ENCODE peak calls at places on chromosomes 13 and 19, in nine cellular contexts. H is prostate gland, F is AG09319, C is fibroblast of villous mesenchyme, T is A549, E is dorsolateral prefrontal cortex, R is fibroblast of mammary gland, W is WTC11, Y is lower lobe of right lung. X is an unnamed sample.

GRCh38 chr19:30693179-30693578 is 321.0 kb downstream of the ZNF536 start:
- DNase-seq in H (no peak), F (no peak), C (no peak), T (no peak), E (no peak), R (no peak), W (no peak), Y (no peak), X (no peak)

GRCh38 chr13:99197257-99197651 is 3.4 kb upstream of the UBAC2 start:
- DNase-seq in H (no peak), F (no peak), C (no peak), T (no peak), E (no peak), R (no peak), W (no peak), Y (no peak), X (no peak)

GRCh38 chr19:48644839-48645651 is 942 bp downstream of the CA11 start:
- DNase-seq in H (peak), F (no peak), C (peak), T (peak), E (peak), R (peak), W (peak), Y (peak), X (peak)

GRCh38 chr13:109697936-109698335 is 88.4 kb downstream of the IRS2 start:
- DNase-seq in H (no peak), F (no peak), C (no peak), T (no peak), E (no peak), R (no peak), W (no peak), Y (no peak), X (no peak)

GRCh38 chr13:23610187-23610576 is 40.0 kb downstream of the TNFRSF19 start:
- DNase-seq in H (no peak), F (no peak), C (peak), T (no peak), E (no peak), R (peak), W (no peak), Y (no peak), X (no peak)

GRCh38 chr13:54210397-54211050 is 1181.9 kb downstream of the OLFM4 start:
- DNase-seq in H (peak), F (no peak), C (no peak), T (no peak), E (no peak), R (no peak), W (no peak), Y (no peak), X (no peak)

GRCh38 chr19:50928841-50929240 is 17.6 kb upstream of the KLK4 start:
- DNase-seq in H (no peak), F (no peak), C (no peak), T (peak), E (no peak), R (no peak), W (no peak), Y (no peak), X (no peak)

GRCh38 chr13:69565334-69565733 is 542.3 kb upstream of the ATXN8OS start:
- DNase-seq in H (no peak), F (no peak), C (no peak), T (peak), E (no peak), R (peak), W (peak), Y (no peak), X (peak)

GRCh38 chr19:17686592-17687042 is 1.5 kb downstream of the UNC13A start:
- DNase-seq in H (no peak), F (no peak), C (no peak), T (peak), E (peak), R (no peak), W (peak), Y (no peak), X (peak)

GRCh38 chr19:54416695-54417491 is 1.6 kb downstream of the TTYH1 start:
- DNase-seq in H (no peak), F (no peak), C (no peak), T (no peak), E (no peak), R (no peak), W (peak), Y (no peak), X (no peak)

GRCh38 chr13:104315606-104316005 is 1249.4 kb upstream of the SLC10A2 start:
- DNase-seq in H (no peak), F (no peak), C (peak), T (peak), E (no peak), R (peak), W (no peak), Y (no peak), X (no peak)

GRCh38 chr13:104321756-104322155 is 1255.5 kb upstream of the SLC10A2 start:
- DNase-seq in H (no peak), F (no peak), C (no peak), T (no peak), E (no peak), R (no peak), W (no peak), Y (no peak), X (no peak)

GRCh38 chr13:104320446-104320845 is 1254.2 kb upstream of the SLC10A2 start:
- DNase-seq in H (no peak), F (no peak), C (no peak), T (no peak), E (no peak), R (no peak), W (no peak), Y (no peak), X (no peak)

GRCh38 chr13:104314926-104315535 is 1248.8 kb upstream of the SLC10A2 start:
- DNase-seq in H (no peak), F (no peak), C (no peak), T (no peak), E (no peak), R (no peak), W (no peak), Y (no peak), X (no peak)

DNA sequence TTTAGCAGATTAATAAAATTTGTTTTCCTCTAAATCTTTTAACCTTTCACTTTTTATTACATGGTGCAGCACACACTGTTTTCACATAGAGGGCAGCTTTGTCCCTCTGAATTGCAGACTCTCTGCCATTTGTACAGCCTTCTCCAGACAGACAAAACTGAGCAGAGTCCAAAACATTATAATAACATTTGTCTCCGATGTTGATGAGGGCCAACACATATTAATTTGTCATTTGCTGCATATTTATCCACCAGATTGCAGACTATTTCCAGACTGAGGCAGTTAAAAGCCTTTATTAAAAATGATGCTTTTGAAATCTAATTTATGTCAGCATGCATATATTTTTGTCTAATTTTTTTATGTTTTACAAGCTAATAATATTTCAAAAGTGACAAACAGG is 1251.9 kb upstream of the SLC10A2 start:
- DNase-seq in H (no peak), F (no peak), C (peak), T (no peak), E (no peak), R (peak), W (no peak), Y (no peak), X (no peak)
- TF ChIP-seq CTCF in H (no peak), F (no peak), C (peak), T (no peak), E (peak), R (peak), W (no peak), Y (no peak), X (no peak)

DNA sequence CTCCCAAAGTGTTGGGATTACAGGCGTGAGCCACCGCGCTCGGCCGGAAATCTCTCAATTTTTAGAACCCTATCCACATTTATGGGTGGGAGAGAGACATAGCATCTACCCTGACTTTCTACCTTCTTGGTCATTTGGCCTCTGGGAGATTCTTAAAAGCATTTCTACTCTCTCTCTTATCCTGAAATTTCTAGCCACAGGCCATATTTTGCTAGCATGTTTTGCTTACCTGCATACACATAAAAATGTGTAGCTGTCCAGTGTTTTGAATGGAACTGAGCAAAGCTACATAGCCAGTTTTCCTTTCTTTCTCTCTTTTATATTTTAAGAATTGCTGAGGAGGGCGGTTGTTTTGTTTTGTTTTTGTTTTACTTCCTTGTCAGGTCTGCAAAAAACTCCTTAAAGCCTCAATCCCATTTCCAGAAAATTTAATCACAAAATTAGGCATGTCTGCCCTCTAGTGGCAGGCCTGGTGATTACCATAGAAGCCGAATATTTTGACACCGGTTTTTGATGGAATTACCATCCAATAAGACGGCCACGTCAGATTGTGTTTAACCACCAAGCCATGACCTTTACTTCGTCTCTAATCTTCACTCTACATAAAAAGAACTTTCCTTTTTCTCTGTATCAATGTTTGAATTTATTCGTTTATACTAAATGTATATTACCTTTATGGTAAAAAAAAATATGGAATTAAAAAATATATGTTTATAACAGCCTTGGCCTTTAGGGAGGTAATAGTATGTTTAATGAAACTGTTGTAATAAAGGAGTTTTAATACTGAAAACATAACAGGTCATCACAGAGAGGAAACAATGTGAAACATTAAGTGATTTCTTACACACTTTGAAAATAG is 34.4 kb upstream of the OXGR1 start:
- DNase-seq in H (peak), F (no peak), C (peak), T (peak), E (no peak), R (peak), W (peak), Y (no peak), X (peak)
- TF ChIP-seq CTCF in H (peak), F (peak), C (peak), T (peak), E (peak), R (peak), W (peak), Y (peak), X (peak)

DNA sequence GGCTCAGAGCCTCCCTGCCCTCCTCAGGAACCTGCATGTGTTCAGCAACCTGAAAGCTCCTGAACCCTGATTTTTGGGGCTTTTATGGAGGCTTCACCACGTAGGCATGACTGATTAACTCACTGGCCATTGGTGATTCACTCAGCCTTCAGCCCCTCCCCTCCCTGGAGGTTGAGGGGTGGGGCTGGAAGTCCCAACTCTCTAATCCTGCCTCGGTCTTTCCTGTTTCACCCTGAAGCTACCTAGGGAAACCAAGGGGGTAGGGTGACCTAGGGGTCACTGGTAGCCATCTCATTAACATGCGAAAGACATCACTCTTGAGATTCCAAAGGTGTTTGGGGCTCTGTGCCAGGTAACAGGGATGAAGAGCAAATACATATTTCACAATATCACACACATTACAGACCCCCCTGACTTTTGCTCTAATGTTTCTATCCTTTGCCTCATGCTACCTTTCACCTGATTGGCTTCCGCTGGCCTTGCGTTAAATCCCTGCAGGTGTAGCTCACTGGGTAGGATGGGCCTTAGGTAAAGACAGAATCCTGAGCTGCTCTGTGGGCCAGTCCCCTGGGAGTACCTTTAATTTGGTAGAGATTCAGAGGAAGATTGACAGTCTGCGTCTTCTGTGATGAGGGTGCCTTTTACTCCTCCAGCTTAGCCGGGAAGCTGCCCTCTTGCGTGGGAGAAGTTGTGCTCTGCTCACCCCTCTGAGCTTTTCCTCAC is 260.6 kb downstream of the ATP8A2 start:
- DNase-seq in H (no peak), F (no peak), C (no peak), T (no peak), E (no peak), R (no peak), W (peak), Y (no peak), X (no peak)
- TF ChIP-seq CTCF in H (no peak), F (no peak), C (no peak), T (no peak), E (no peak), R (no peak), W (no peak), Y (no peak), X (no peak)

DNA sequence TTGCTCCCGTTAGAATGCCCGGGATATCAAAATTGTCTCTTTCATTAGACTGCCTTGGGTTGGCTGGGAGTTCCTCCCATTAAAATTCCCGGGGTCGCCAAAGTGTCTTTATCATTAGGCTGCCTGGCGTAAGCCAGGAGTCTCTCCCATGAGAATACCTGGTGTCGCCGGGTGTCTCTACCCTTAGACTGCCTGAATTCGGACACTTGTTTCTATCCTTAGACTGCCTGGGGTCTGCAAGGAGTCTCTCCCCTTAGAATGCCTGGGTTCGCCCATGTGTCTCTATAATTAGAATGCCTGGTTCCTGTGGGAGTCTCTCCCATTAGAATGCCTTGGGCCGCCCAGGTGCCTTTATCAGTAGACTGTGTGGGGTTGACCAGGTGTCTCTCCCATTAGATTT is 1538.2 kb downstream of the UQCRFS1 start:
- DNase-seq in H (no peak), F (no peak), C (no peak), T (no peak), E (no peak), R (no peak), W (no peak), Y (no peak), X (no peak)
- TF ChIP-seq CTCF in H (no peak), F (no peak), C (no peak), T (no peak), E (no peak), R (no peak), W (no peak), Y (no peak), X (no peak)

DNA sequence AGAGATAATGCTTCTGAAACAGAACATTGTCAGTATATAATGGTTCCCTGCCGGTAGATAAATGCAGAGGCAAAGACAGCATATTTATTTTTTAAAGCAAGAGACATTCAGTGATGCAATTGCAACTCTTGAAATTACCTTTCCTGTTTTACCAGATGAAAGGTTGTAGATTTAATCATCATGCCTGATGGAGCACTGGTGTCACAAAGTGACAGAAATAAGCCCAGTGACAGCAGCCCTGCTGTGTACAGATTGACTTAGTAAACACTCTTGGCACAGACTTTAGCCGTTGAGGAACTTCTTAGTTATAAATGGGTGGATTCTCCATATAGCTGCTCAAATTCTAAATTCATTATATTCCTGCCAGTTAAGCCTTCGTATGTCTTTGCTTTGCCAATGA is 172.5 kb downstream of the ITGBL1 start:
- DNase-seq in H (no peak), F (no peak), C (no peak), T (no peak), E (no peak), R (no peak), W (no peak), Y (no peak), X (no peak)
- TF ChIP-seq CTCF in H (no peak), F (no peak), C (no peak), T (no peak), E (no peak), R (no peak), W (no peak), Y (no peak), X (no peak)

GRCh38 chr19:10878253-10878652 is 6.9 kb downstream of the CARM1 start:
- DNase-seq in H (no peak), F (no peak), C (no peak), T (no peak), E (no peak), R (no peak), W (no peak), Y (no peak), X (no peak)
- TF ChIP-seq CTCF in H (no peak), F (no peak), C (no peak), T (no peak), E (no peak), R (no peak), W (no peak), Y (no peak), X (no peak)